ENCODE peak calls at places on chromosome 19, in nine cellular contexts. E is mesenteric fat pad; S is activated T-cell treated with anti-CD3 and anti-CD28 coated beads, Interleukin-2, amount 50 U/mL, for 48 hours; R is stimulated activated naive B cell treated with anti-CD40 and anti-IgM and Interleukin-4, amounts not matched to agents 10 μg/mL and 1 μg/mL and 100 μg/mL, for 72 hours; N is neural crest cell; K is omental fat pad; B is left ventricle myocardium inferior; Y is stimulated activated CD4-positive, alpha-beta T cell treated with anti-CD3 and anti-CD28 coated beads, Interleukin-1b, Interleukin-23, amount 100 ng/mL, for 48 hours; C is mesothelial cell of epicardium. P is an unnamed sample.

GRCh38 chr19:35513975-35514809 is 743 bp upstream of the DMKN start:
- DNase-seq in C (no peak), Y (no peak), K (no peak), B (no peak), N (no peak), S (no peak), R (no peak), E (no peak), P (no peak)

GRCh38 chr19:29858621-29859020 is 46.8 kb downstream of the CCNE1 start:
- DNase-seq in E (no peak), N (no peak), K (no peak), B (no peak), Y (no peak), C (no peak), S (no peak), R (no peak), P (no peak)

GRCh38 chr19:13155472-13156284 is 5.5 kb downstream of the IER2 start:
- DNase-seq in K (peak; percentile 42), E (peak; percentile 95), N (peak; percentile 72), C (no peak), S (peak; percentile 77), Y (peak; percentile 56), R (peak; percentile 98), B (peak; percentile 86), P (peak; percentile 69)

GRCh38 chr19:47598407-47599349 is 10.3 kb upstream of the BICRA start:
- DNase-seq in S (no peak), K (no peak), N (no peak), E (no peak), Y (no peak), B (no peak), C (no peak), R (no peak), P (no peak)

GRCh38 chr19:49635530-49636229 is 4.3 kb downstream of the RRAS start:
- DNase-seq in B (no peak), E (no peak), K (no peak), N (no peak), Y (no peak), S (no peak), R (no peak), C (no peak), P (no peak)

GRCh38 chr19:18429717-18430416 is 8.1 kb downstream of the ISYNA1 start:
- DNase-seq in Y (no peak), S (no peak), N (no peak), E (no peak), B (no peak), R (no peak), C (no peak), K (no peak), P (no peak)

GRCh38 chr19:6458695-6459355 is 767 bp downstream of the SLC25A23 start:
- DNase-seq in B (no peak), S (no peak), N (no peak), Y (no peak), R (no peak), C (no peak), K (no peak), E (no peak), P (no peak)

GRCh38 chr19:8148410-8149231 is 771 bp downstream of the FBN3 start:
- DNase-seq in E (no peak), N (peak; percentile 27), R (no peak), K (no peak), C (no peak), B (no peak), Y (no peak), S (peak; percentile 25), P (peak; percentile 41)

GRCh38 chr19:51001495-51001894 is at the start of gene KLK8:
- DNase-seq in C (no peak), R (no peak), S (no peak), N (no peak), B (no peak), Y (no peak), K (no peak), E (peak; percentile 41), P (no peak)

GRCh38 chr19:3055741-3056453 is 6.4 kb downstream of the TLE5 start:
- DNase-seq in S (no peak), N (no peak), B (no peak), Y (no peak), K (no peak), E (no peak), C (no peak), R (no peak), P (no peak)

GRCh38 chr19:44876930-44877530 is 14.0 kb upstream of the TOMM40 start:
- DNase-seq in Y (no peak), N (no peak), K (no peak), S (no peak), R (no peak), E (no peak), B (no peak), C (no peak), P (no peak)

GRCh38 chr19:47776568-47776967 is 1.9 kb upstream of the SELENOW start:
- DNase-seq in C (no peak), Y (no peak), B (no peak), E (no peak), S (no peak), K (no peak), N (no peak), R (no peak), P (no peak)

GRCh38 chr19:2431318-2432055 is 4.1 kb upstream of the TIMM13 start:
- DNase-seq in C (no peak), K (no peak), Y (no peak), E (no peak), S (no peak), B (no peak), N (no peak), R (no peak), P (no peak)

GRCh38 chr19:19554074-19555023 is 16.3 kb downstream of the CILP2 start:
- DNase-seq in Y (peak; percentile 65), R (peak; percentile 32), C (no peak), E (no peak), K (peak; percentile 58), B (peak; percentile 48), N (peak; percentile 70), S (peak; percentile 78), P (no peak)

GRCh38 chr19:40807147-40808020 is 8.4 kb downstream of the EGLN2 start:
- DNase-seq in K (no peak), N (no peak), R (no peak), S (no peak), Y (no peak), C (no peak), E (no peak), B (no peak), P (no peak)

GRCh38 chr19:791605-792360 is 5.5 kb upstream of the PTBP1 start:
- DNase-seq in B (no peak), E (no peak), N (no peak), R (no peak), S (no peak), K (no peak), C (no peak), Y (no peak), P (no peak)

GRCh38 chr19:14554382-14554812 is 17.5 kb downstream of the NDUFB7 start:
- DNase-seq in N (no peak), Y (no peak), B (no peak), C (no peak), R (no peak), K (no peak), E (no peak), S (no peak), P (no peak)

GRCh38 chr19:36775768-36776167 is 3.2 kb upstream of the ZNF850 start:
- DNase-seq in R (no peak), B (peak; percentile 33), C (no peak), E (no peak), N (no peak), Y (no peak), S (no peak), K (no peak), P (no peak)

GRCh38 chr19:12425501-12426274 is 15.1 kb downstream of the ZNF443 start:
- DNase-seq in N (no peak), K (no peak), B (no peak), Y (no peak), S (no peak), E (no peak), C (no peak), R (no peak), P (no peak)

GRCh38 chr19:45069056-45069455 is 7.2 kb downstream of the ZNF296 start:
- DNase-seq in N (no peak), Y (no peak), S (no peak), C (no peak), B (peak; percentile 21), E (no peak), R (no peak), K (no peak), P (no peak)

GRCh38 chr19:14113762-14114414 is 3.7 kb downstream of the PRKACA start:
- DNase-seq in Y (peak; percentile 73), B (peak; percentile 42), S (peak; percentile 78), N (peak; percentile 19), R (no peak), K (no peak), C (no peak), E (no peak), P (no peak)

GRCh38 chr19:4264812-4265211 is 14.3 kb upstream of the SHD start:
- DNase-seq in N (no peak), C (no peak), B (no peak), R (no peak), E (no peak), Y (no peak), S (no peak), K (no peak), P (peak; percentile 5)

GRCh38 chr19:45498411-45499195 is at the start of gene PPM1N:
- DNase-seq in R (no peak), C (no peak), K (no peak), B (no peak), S (peak; percentile 77), E (no peak), Y (peak; percentile 62), N (peak; percentile 30), P (peak; percentile 53)

GRCh38 chr19:28350673-28351072 is 862.3 kb downstream of the UQCRFS1 start:
- DNase-seq in Y (no peak), B (no peak), E (no peak), N (no peak), C (no peak), K (no peak), S (no peak), R (no peak), P (no peak)

GRCh38 chr19:18590273-18591272 is 2.0 kb downstream of the REX1BD start:
- DNase-seq in S (no peak), E (no peak), K (no peak), R (peak; percentile 47), N (peak; percentile 74), C (peak; percentile 65), B (no peak), Y (peak; percentile 35), P (peak; percentile 73)

GRCh38 chr19:49847731-49848696 is 2.9 kb upstream of the PTOV1 start:
- DNase-seq in N (no peak), Y (no peak), B (no peak), R (no peak), C (no peak), K (no peak), E (no peak), S (peak; percentile 45), P (no peak)

GRCh38 chr19:10587839-10588150 is 683 bp upstream of the AP1M2 start:
- DNase-seq in N (no peak), S (no peak), Y (no peak), E (no peak), B (no peak), C (no peak), R (no peak), K (no peak), P (no peak)

GRCh38 chr19:51407631-51408131 is 9.8 kb downstream of the SIGLEC10 start:
- DNase-seq in B (no peak), S (peak; percentile 42), R (no peak), N (no peak), Y (peak; percentile 29), C (no peak), E (no peak), K (no peak), P (no peak)

GRCh38 chr19:18460313-18460712 is 22.4 kb upstream of the ISYNA1 start:
- DNase-seq in C (no peak), Y (no peak), B (peak; percentile 66), E (peak; percentile 94), N (no peak), K (peak; percentile 75), R (no peak), S (no peak), P (no peak)

GRCh38 chr19:19315444-19315843 is 4.9 kb downstream of the SUGP1 start:
- DNase-seq in C (no peak), Y (no peak), B (no peak), R (no peak), S (no peak), N (no peak), E (no peak), K (no peak), P (no peak)

GRCh38 chr19:49331616-49332055 is 3.6 kb upstream of the CD37 start:
- DNase-seq in Y (peak; percentile 75), B (no peak), C (no peak), S (peak; percentile 68), R (peak; percentile 67), K (no peak), E (peak; percentile 16), N (no peak), P (no peak)